ENCODE peak calls at places on chromosome 9, in six cellular contexts. M is left colon; F is effector memory CD4-positive, alpha-beta T cell; L is GM04504; U is stimulated activated CD4-positive, alpha-beta T cell treated with anti-CD3 and anti-CD28 coated beads, Interleukin-2, amount 100 ng/mL, for 48 hours; H is upper lobe of right lung. N is an unnamed sample.

GRCh38 chr9:99001892-99002291 is 58.2 kb downstream of the COL15A1 start:
- DNase-seq in M (no peak), F (no peak), L (no peak), U (no peak), H (no peak), N (no peak)

GRCh38 chr9:29211681-29212589 is 1638.7 kb upstream of the C9orf72 start:
- DNase-seq in M (peak; percentile 23), F (no peak), L (no peak), U (peak; percentile 23), H (peak; percentile 74), N (no peak)

GRCh38 chr9:104386425-104387069 is 117.5 kb upstream of the OR13F1 start:
- DNase-seq in M (no peak), F (no peak), L (peak; percentile 6), U (no peak), H (no peak), N (peak; percentile 12)

GRCh38 chr9:88418025-88418424 is 29.8 kb downstream of the SPIN1 start:
- DNase-seq in M (no peak), F (no peak), L (no peak), U (no peak), H (no peak), N (no peak)

GRCh38 chr9:134804871-134805270 is 75.7 kb upstream of the FCN2 start:
- DNase-seq in M (no peak), F (no peak), L (no peak), U (no peak), H (no peak), N (no peak)

GRCh38 chr9:83935276-83935890 is 14.2 kb upstream of the KIF27 start:
- DNase-seq in M (no peak), F (no peak), L (peak; percentile 46), U (no peak), H (no peak), N (no peak)

GRCh38 chr9:92745236-92745790 is 19.3 kb downstream of the BICD2 start:
- DNase-seq in M (no peak), F (no peak), L (no peak), U (no peak), H (no peak), N (no peak)

GRCh38 chr9:86773437-86773836 is 173.9 kb downstream of the GAS1 start:
- DNase-seq in M (no peak), F (no peak), L (no peak), U (no peak), H (no peak), N (no peak)

GRCh38 chr9:113668057-113668456 is 204.5 kb downstream of the RGS3 start:
- DNase-seq in M (no peak), F (no peak), L (no peak), U (no peak), H (no peak), N (no peak)

N was measured in epithelial cell of proximal tubule.